ENCODE peak calls at places on chromosomes 5 and 9, in eight cellular contexts. One of them, this sample, is unnamed.

GRCh38 chr5:154288145-154288544 is 97.6 kb downstream of the GALNT10 start:
- DNase-seq in uterus: no peak
- DNase-seq in GM12878: no peak
- DNase-seq in upper lobe of left lung: no peak
- DNase-seq in sigmoid colon: peak
- DNase-seq in Peyer's patch: no peak
- DNase-seq in adrenal gland: no peak
- DNase-seq in esophagus muscularis mucosa: peak
- DNase-seq in this sample: no peak

GRCh38 chr9:77546391-77546790 is 101.7 kb downstream of the GNA14 start:
- DNase-seq in adrenal gland: no peak
- DNase-seq in GM12878: no peak
- DNase-seq in uterus: no peak
- DNase-seq in upper lobe of left lung: no peak
- DNase-seq in esophagus muscularis mucosa: no peak
- DNase-seq in sigmoid colon: no peak
- DNase-seq in Peyer's patch: no peak
- DNase-seq in this sample: no peak

GRCh38 chr5:80646926-80647325 is 7.5 kb upstream of the MSH3 start:
- DNase-seq in esophagus muscularis mucosa: no peak
- DNase-seq in Peyer's patch: no peak
- DNase-seq in uterus: no peak
- DNase-seq in adrenal gland: no peak
- DNase-seq in sigmoid colon: no peak
- DNase-seq in upper lobe of left lung: no peak
- DNase-seq in GM12878: no peak
- DNase-seq in this sample: no peak

GRCh38 chr5:21663082-21663481 is 1190.1 kb downstream of the CDH12 start:
- DNase-seq in adrenal gland: no peak
- DNase-seq in esophagus muscularis mucosa: no peak
- DNase-seq in Peyer's patch: no peak
- DNase-seq in uterus: no peak
- DNase-seq in sigmoid colon: no peak
- DNase-seq in upper lobe of left lung: no peak
- DNase-seq in GM12878: no peak
- DNase-seq in this sample: no peak

GRCh38 chr5:1781726-1782384 is 17.8 kb downstream of the MRPL36 start:
- DNase-seq in esophagus muscularis mucosa: no peak
- DNase-seq in uterus: no peak
- DNase-seq in upper lobe of left lung: no peak
- DNase-seq in sigmoid colon: peak
- DNase-seq in Peyer's patch: peak
- DNase-seq in GM12878: no peak
- DNase-seq in adrenal gland: no peak
- DNase-seq in this sample: no peak

GRCh38 chr9:133075925-133076324 is 14.1 kb downstream of the CEL start:
- DNase-seq in GM12878: no peak
- DNase-seq in uterus: no peak
- DNase-seq in upper lobe of left lung: no peak
- DNase-seq in esophagus muscularis mucosa: no peak
- DNase-seq in Peyer's patch: no peak
- DNase-seq in sigmoid colon: no peak
- DNase-seq in adrenal gland: peak
- DNase-seq in this sample: no peak

GRCh38 chr9:83733739-83734138 is 26.0 kb upstream of the UBQLN1 start:
- DNase-seq in GM12878: no peak
- DNase-seq in uterus: no peak
- DNase-seq in esophagus muscularis mucosa: no peak
- DNase-seq in upper lobe of left lung: no peak
- DNase-seq in Peyer's patch: no peak
- DNase-seq in sigmoid colon: no peak
- DNase-seq in adrenal gland: no peak
- DNase-seq in this sample: no peak

GRCh38 chr9:5817776-5818336 is 15.1 kb downstream of the ERMP1 start:
- DNase-seq in Peyer's patch: no peak
- DNase-seq in uterus: no peak
- DNase-seq in adrenal gland: no peak
- DNase-seq in sigmoid colon: no peak
- DNase-seq in GM12878: no peak
- DNase-seq in esophagus muscularis mucosa: no peak
- DNase-seq in upper lobe of left lung: no peak
- DNase-seq in this sample: no peak

GRCh38 chr5:61332891-61333350 is 863 bp downstream of the ZSWIM6 start:
- DNase-seq in uterus: peak
- DNase-seq in Peyer's patch: no peak
- DNase-seq in GM12878: no peak
- DNase-seq in sigmoid colon: peak
- DNase-seq in adrenal gland: peak
- DNase-seq in esophagus muscularis mucosa: no peak
- DNase-seq in upper lobe of left lung: peak
- DNase-seq in this sample: peak

GRCh38 chr5:61603211-61603908 is 271.3 kb downstream of the ZSWIM6 start:
- DNase-seq in sigmoid colon: no peak
- DNase-seq in Peyer's patch: no peak
- DNase-seq in adrenal gland: peak
- DNase-seq in esophagus muscularis mucosa: no peak
- DNase-seq in uterus: no peak
- DNase-seq in upper lobe of left lung: no peak
- DNase-seq in GM12878: no peak
- DNase-seq in this sample: peak

GRCh38 chr9:76987594-76988200 is 31.8 kb upstream of the FOXB2 start:
- DNase-seq in uterus: peak
- DNase-seq in esophagus muscularis mucosa: no peak
- DNase-seq in adrenal gland: peak
- DNase-seq in Peyer's patch: no peak
- DNase-seq in GM12878: peak
- DNase-seq in upper lobe of left lung: no peak
- DNase-seq in sigmoid colon: no peak
- DNase-seq in this sample: no peak

GRCh38 chr5:138706655-138707480 is 46.4 kb upstream of the CTNNA1 start:
- DNase-seq in sigmoid colon: no peak
- DNase-seq in adrenal gland: no peak
- DNase-seq in Peyer's patch: no peak
- DNase-seq in esophagus muscularis mucosa: no peak
- DNase-seq in GM12878: no peak
- DNase-seq in upper lobe of left lung: peak
- DNase-seq in uterus: no peak
- DNase-seq in this sample: no peak
- H3K4me3 ChIP-seq in sigmoid colon: no peak
- H3K4me3 ChIP-seq in adrenal gland: no peak
- H3K4me3 ChIP-seq in Peyer's patch: no peak
- H3K4me3 ChIP-seq in esophagus muscularis mucosa: no peak
- H3K4me3 ChIP-seq in GM12878: no peak
- H3K4me3 ChIP-seq in upper lobe of left lung: no peak
- H3K4me3 ChIP-seq in uterus: no peak
- H3K4me3 ChIP-seq in this sample: no peak

DNA sequence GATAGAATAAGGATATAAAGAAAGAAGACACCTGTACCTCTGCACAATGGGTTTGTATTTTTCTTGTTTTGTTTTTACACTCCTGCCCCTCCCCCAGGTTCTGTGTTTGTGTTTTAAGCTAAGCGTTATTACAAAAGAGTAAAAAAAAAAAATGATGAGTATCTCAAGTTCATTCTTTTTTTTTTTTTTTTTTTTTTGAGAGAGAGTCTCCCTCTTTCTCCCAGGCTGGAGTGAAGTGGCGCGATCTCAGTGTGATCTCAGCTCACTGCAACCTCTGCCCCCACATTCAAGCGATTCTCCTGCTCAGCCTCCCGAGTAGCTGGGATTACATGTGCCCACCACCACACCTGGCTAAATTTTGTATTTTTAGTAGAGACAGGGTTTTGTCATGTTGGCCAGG is 29.4 kb upstream of the RAI14 start:
- DNase-seq in Peyer's patch: no peak
- DNase-seq in uterus: no peak
- DNase-seq in upper lobe of left lung: no peak
- DNase-seq in GM12878: no peak
- DNase-seq in adrenal gland: no peak
- DNase-seq in sigmoid colon: no peak
- DNase-seq in esophagus muscularis mucosa: no peak
- DNase-seq in this sample: no peak
- TF ChIP-seq CTCF in Peyer's patch: no peak
- TF ChIP-seq CTCF in uterus: no peak
- TF ChIP-seq CTCF in upper lobe of left lung: no peak
- TF ChIP-seq CTCF in GM12878: no peak
- TF ChIP-seq CTCF in adrenal gland: no peak
- TF ChIP-seq CTCF in sigmoid colon: no peak
- TF ChIP-seq CTCF in esophagus muscularis mucosa: no peak
- TF ChIP-seq CTCF in this sample: no peak

DNA sequence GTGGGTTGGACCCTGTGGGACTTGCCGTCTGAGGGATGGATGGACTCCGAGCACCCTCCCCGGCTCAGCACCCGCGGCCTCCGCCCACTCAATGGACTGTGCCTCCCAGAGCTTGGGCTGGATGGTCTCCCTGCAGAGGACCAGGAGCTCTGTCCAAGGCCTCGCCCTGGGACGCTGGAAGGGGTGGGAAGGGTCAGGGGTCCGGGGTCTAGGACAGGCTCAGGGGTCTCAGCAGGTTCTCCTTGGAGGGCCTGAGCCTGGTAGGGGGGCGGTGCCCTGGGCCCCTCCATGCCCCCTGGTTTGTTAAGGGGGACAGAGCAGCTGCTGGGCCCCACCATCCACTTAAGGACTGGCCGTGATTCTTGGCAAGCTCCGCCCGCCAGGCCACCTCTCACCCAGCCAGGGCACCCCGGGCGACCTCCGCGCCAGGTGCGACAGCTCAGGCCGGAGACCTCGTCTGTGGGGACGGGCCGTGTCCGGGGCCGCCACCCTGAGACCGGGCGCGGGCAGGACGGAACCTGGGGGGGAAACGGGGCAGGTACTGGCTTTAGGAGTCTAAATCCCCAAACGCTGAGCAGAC is 29.2 kb downstream of the EXOC3 start:
- DNase-seq in adrenal gland: no peak
- DNase-seq in Peyer's patch: peak
- DNase-seq in upper lobe of left lung: no peak
- DNase-seq in GM12878: no peak
- DNase-seq in uterus: no peak
- DNase-seq in esophagus muscularis mucosa: no peak
- DNase-seq in sigmoid colon: peak
- DNase-seq in this sample: no peak
- TF ChIP-seq POLR2A in adrenal gland: no peak
- TF ChIP-seq POLR2A in Peyer's patch: no peak
- TF ChIP-seq POLR2A in upper lobe of left lung: no peak
- TF ChIP-seq POLR2A in GM12878: peak
- TF ChIP-seq POLR2A in uterus: no peak
- TF ChIP-seq POLR2A in esophagus muscularis mucosa: no peak
- TF ChIP-seq POLR2A in sigmoid colon: no peak
- TF ChIP-seq POLR2A in this sample: no peak

GRCh38 chr5:109411175-109411514 is 1.4 kb upstream of the PJA2 start:
- DNase-seq in Peyer's patch: no peak
- DNase-seq in sigmoid colon: no peak
- DNase-seq in GM12878: no peak
- DNase-seq in adrenal gland: no peak
- DNase-seq in esophagus muscularis mucosa: no peak
- DNase-seq in uterus: no peak
- DNase-seq in upper lobe of left lung: no peak
- DNase-seq in this sample: no peak
- H3K4me3 ChIP-seq in Peyer's patch: peak
- H3K4me3 ChIP-seq in sigmoid colon: peak
- H3K4me3 ChIP-seq in GM12878: peak
- H3K4me3 ChIP-seq in adrenal gland: peak
- H3K4me3 ChIP-seq in esophagus muscularis mucosa: peak
- H3K4me3 ChIP-seq in uterus: peak
- H3K4me3 ChIP-seq in upper lobe of left lung: peak
- H3K4me3 ChIP-seq in this sample: peak

GRCh38 chr9:96078866-96079505 is 203.5 kb downstream of the ERCC6L2 start:
- DNase-seq in sigmoid colon: no peak
- DNase-seq in adrenal gland: no peak
- DNase-seq in esophagus muscularis mucosa: no peak
- DNase-seq in Peyer's patch: no peak
- DNase-seq in GM12878: no peak
- DNase-seq in uterus: peak
- DNase-seq in upper lobe of left lung: no peak
- DNase-seq in this sample: no peak
- TF ChIP-seq CTCF in sigmoid colon: no peak
- TF ChIP-seq CTCF in adrenal gland: no peak
- TF ChIP-seq CTCF in esophagus muscularis mucosa: no peak
- TF ChIP-seq CTCF in Peyer's patch: no peak
- TF ChIP-seq CTCF in GM12878: no peak
- TF ChIP-seq CTCF in uterus: peak
- TF ChIP-seq CTCF in upper lobe of left lung: no peak
- TF ChIP-seq CTCF in this sample: no peak

GRCh38 chr5:132823481-132824050 is 6.9 kb downstream of the SHROOM1 start:
- DNase-seq in sigmoid colon: no peak
- DNase-seq in esophagus muscularis mucosa: no peak
- DNase-seq in adrenal gland: no peak
- DNase-seq in Peyer's patch: no peak
- DNase-seq in uterus: no peak
- DNase-seq in GM12878: no peak
- DNase-seq in upper lobe of left lung: no peak
- DNase-seq in this sample: no peak
- TF ChIP-seq POLR2A in sigmoid colon: no peak
- TF ChIP-seq POLR2A in esophagus muscularis mucosa: no peak
- TF ChIP-seq POLR2A in adrenal gland: no peak
- TF ChIP-seq POLR2A in Peyer's patch: no peak
- TF ChIP-seq POLR2A in uterus: no peak
- TF ChIP-seq POLR2A in GM12878: no peak
- TF ChIP-seq POLR2A in upper lobe of left lung: no peak
- TF ChIP-seq POLR2A in this sample: no peak

GRCh38 chr9:137055385-137056364 is 1.8 kb upstream of the ENTPD2 start:
- DNase-seq in GM12878: no peak
- DNase-seq in Peyer's patch: peak
- DNase-seq in upper lobe of left lung: no peak
- DNase-seq in sigmoid colon: peak
- DNase-seq in uterus: peak
- DNase-seq in adrenal gland: peak
- DNase-seq in esophagus muscularis mucosa: no peak
- DNase-seq in this sample: peak

GRCh38 chr9:137052293-137052692 is 1.6 kb downstream of the ENTPD2 start:
- DNase-seq in sigmoid colon: no peak
- DNase-seq in adrenal gland: no peak
- DNase-seq in Peyer's patch: no peak
- DNase-seq in GM12878: no peak
- DNase-seq in uterus: no peak
- DNase-seq in esophagus muscularis mucosa: no peak
- DNase-seq in upper lobe of left lung: no peak
- DNase-seq in this sample: no peak

GRCh38 chr9:137052998-137053943 is 590 bp downstream of the ENTPD2 start:
- DNase-seq in uterus: no peak
- DNase-seq in esophagus muscularis mucosa: no peak
- DNase-seq in adrenal gland: no peak
- DNase-seq in sigmoid colon: no peak
- DNase-seq in GM12878: no peak
- DNase-seq in upper lobe of left lung: no peak
- DNase-seq in Peyer's patch: no peak
- DNase-seq in this sample: no peak

GRCh38 chr9:137054932-137055384 is 1.1 kb upstream of the ENTPD2 start:
- DNase-seq in GM12878: no peak
- DNase-seq in uterus: no peak
- DNase-seq in upper lobe of left lung: no peak
- DNase-seq in esophagus muscularis mucosa: no peak
- DNase-seq in sigmoid colon: no peak
- DNase-seq in adrenal gland: no peak
- DNase-seq in Peyer's patch: peak
- DNase-seq in this sample: no peak

GRCh38 chr9:137053944-137054931 is at the start of gene ENTPD2:
- DNase-seq in upper lobe of left lung: peak
- DNase-seq in GM12878: no peak
- DNase-seq in Peyer's patch: peak
- DNase-seq in sigmoid colon: no peak
- DNase-seq in uterus: no peak
- DNase-seq in esophagus muscularis mucosa: no peak
- DNase-seq in adrenal gland: no peak
- DNase-seq in this sample: peak
- H3K4me3 ChIP-seq in upper lobe of left lung: peak
- H3K4me3 ChIP-seq in GM12878: no peak
- H3K4me3 ChIP-seq in Peyer's patch: peak
- H3K4me3 ChIP-seq in sigmoid colon: peak
- H3K4me3 ChIP-seq in uterus: no peak
- H3K4me3 ChIP-seq in esophagus muscularis mucosa: peak
- H3K4me3 ChIP-seq in adrenal gland: peak
- H3K4me3 ChIP-seq in this sample: peak

This sample was measured in prostate gland.